ENCODE peak calls at places on chromosomes 1 and 21, in seven cellular contexts. H is lung, Z is cardiac muscle cell, T is fibroblast of pulmonary artery, B is epithelial cell of proximal tubule, L is AG04450, W is kidney epithelial cell. Q is an unnamed sample.

GRCh38 chr1:213986020-213986924 is 1.5 kb upstream of the PROX1 start:
- DNase-seq in H (no peak), Z (no peak), T (no peak), B (no peak), L (no peak), W (no peak), Q (no peak)

GRCh38 chr21:35525443-35525842 is 476.3 kb upstream of the RUNX1 start:
- DNase-seq in H (no peak), Z (no peak), T (no peak), B (no peak), L (no peak), W (no peak), Q (no peak)

GRCh38 chr1:170840371-170840770 is 95.0 kb upstream of the MROH9 start:
- DNase-seq in H (no peak), Z (no peak), T (no peak), B (no peak), L (no peak), W (no peak), Q (no peak)

GRCh38 chr21:32214654-32215305 is 64.1 kb downstream of the MIS18A start:
- DNase-seq in H (no peak), Z (no peak), T (no peak), B (no peak), L (no peak), W (no peak), Q (no peak)

GRCh38 chr1:214224605-214225354 is 56.2 kb upstream of the SMYD2 start:
- DNase-seq in H (no peak), Z (peak; percentile 64), T (peak; percentile 49), B (no peak), L (no peak), W (no peak), Q (peak; percentile 11)

GRCh38 chr1:55064861-55065263 is 25.5 kb downstream of the PCSK9 start:
- DNase-seq in H (peak; percentile 71), Z (peak; percentile 48), T (peak; percentile 45), B (peak; percentile 19), L (peak; percentile 16), W (no peak), Q (no peak)

GRCh38 chr1:96360036-96360795 is 361.4 kb upstream of the PTBP2 start:
- DNase-seq in H (no peak), Z (no peak), T (no peak), B (no peak), L (no peak), W (no peak), Q (no peak)

GRCh38 chr1:205354259-205354904 is 2.3 kb downstream of the KLHDC8A start:
- DNase-seq in H (peak; percentile 53), Z (peak; percentile 84), T (peak; percentile 86), B (no peak), L (peak; percentile 56), W (no peak), Q (peak; percentile 74)

GRCh38 chr1:50105430-50105829 is 3.3 kb upstream of the ELAVL4 start:
- DNase-seq in H (no peak), Z (no peak), T (no peak), B (no peak), L (no peak), W (no peak), Q (no peak)

GRCh38 chr1:236518343-236518742 is 5.4 kb upstream of the LGALS8 start:
- DNase-seq in H (no peak), Z (peak; percentile 56), T (peak; percentile 41), B (no peak), L (no peak), W (no peak), Q (no peak)

GRCh38 chr1:33986389-33987095 is 122.7 kb downstream of the HMGB4 start:
- DNase-seq in H (peak; percentile 56), Z (peak; percentile 44), T (peak; percentile 10), B (peak; percentile 20), L (no peak), W (no peak), Q (no peak)

GRCh38 chr1:167905182-167905581 is 8.8 kb downstream of the ADCY10 start:
- DNase-seq in H (no peak), Z (peak; percentile 61), T (peak; percentile 66), B (no peak), L (no peak), W (no peak), Q (no peak)

GRCh38 chr1:70150444-70150843 is 54.9 kb downstream of the LRRC40 start:
- DNase-seq in H (no peak), Z (no peak), T (no peak), B (no peak), L (no peak), W (no peak), Q (no peak)

GRCh38 chr1:18901952-18902522 is 318 bp downstream of the ALDH4A1 start:
- DNase-seq in H (no peak), Z (peak; percentile 10), T (peak; percentile 10), B (no peak), L (no peak), W (no peak), Q (peak; percentile 8)

GRCh38 chr1:236733654-236734053 is 47.4 kb downstream of the ACTN2 start:
- DNase-seq in H (no peak), Z (no peak), T (no peak), B (peak; percentile 69), L (no peak), W (peak; percentile 21), Q (no peak)

GRCh38 chr1:228460830-228461229 is 26.4 kb upstream of the RNF187 start:
- DNase-seq in H (no peak), Z (no peak), T (no peak), B (no peak), L (no peak), W (no peak), Q (no peak)

GRCh38 chr1:25774921-25775774 is 24.8 kb upstream of the SELENON start:
- DNase-seq in H (no peak), Z (no peak), T (no peak), B (no peak), L (no peak), W (no peak), Q (peak; percentile 11)

DNA sequence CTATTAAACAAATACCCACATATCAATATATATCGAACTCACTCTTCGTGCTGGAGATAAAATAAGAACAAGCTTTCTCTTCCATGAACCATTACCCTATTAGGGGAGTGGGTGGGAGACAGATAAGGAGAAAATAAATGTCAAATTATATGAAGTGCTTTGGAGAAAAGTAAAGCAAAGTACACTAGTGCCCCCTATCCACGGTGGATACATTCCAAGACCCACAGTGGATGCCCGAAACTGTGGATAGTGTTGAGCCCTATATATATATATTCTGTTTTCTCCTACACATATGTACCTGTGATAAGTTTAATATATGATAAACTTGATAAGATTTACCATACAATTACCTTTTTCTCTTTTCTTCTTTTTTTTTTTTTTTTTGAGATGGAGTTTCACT is 54.6 kb downstream of the FH start:
- DNase-seq in H (no peak), Z (no peak), T (no peak), B (no peak), L (no peak), W (no peak), Q (no peak)
- TF ChIP-seq CTCF in H (no peak), Z (no peak), T (no peak), B (peak; percentile 17), L (no peak), W (no peak), Q (no peak)

GRCh38 chr1:226436855-226437491 is 29.1 kb upstream of the PARP1 start:
- DNase-seq in H (no peak), Z (peak; percentile 16), T (no peak), B (no peak), L (no peak), W (no peak), Q (no peak)

GRCh38 chr1:226436472-226436854 is 28.6 kb upstream of the PARP1 start:
- DNase-seq in H (no peak), Z (no peak), T (no peak), B (no peak), L (no peak), W (no peak), Q (no peak)

GRCh38 chr1:226441629-226442028 is 33.7 kb upstream of the PARP1 start:
- DNase-seq in H (no peak), Z (no peak), T (no peak), B (no peak), L (no peak), W (no peak), Q (no peak)

GRCh38 chr1:226440512-226440911 is 32.6 kb upstream of the PARP1 start:
- DNase-seq in H (no peak), Z (no peak), T (no peak), B (no peak), L (no peak), W (no peak), Q (no peak)

DNA sequence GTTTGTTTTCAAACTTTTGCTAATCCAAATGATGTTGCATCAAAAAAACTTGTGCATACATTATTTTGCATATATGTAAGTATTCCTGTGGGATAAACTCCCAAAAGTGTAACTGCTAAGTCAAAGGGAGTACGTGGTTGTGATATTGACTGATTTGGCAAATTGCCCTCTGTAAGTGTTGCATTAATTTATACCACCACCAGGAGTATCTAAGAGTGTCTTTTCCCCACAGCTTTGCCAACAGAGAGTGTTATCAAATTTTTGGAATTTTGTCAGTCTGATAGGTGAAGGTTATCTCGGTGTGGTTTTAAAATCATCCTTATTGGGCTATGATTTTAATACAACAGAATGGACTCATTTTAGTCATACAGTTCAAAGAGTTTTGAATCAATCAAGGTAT is 30.1 kb upstream of the PARP1 start:
- DNase-seq in H (no peak), Z (peak; percentile 50), T (peak; percentile 23), B (no peak), L (no peak), W (no peak), Q (no peak)
- TF ChIP-seq CTCF in H (no peak), Z (peak; percentile 26), T (peak; percentile 28), B (peak; percentile 29), L (no peak), W (no peak), Q (no peak)

GRCh38 chr1:69073176-69073575 is 494.5 kb upstream of the LRRC7 start:
- DNase-seq in H (no peak), Z (no peak), T (no peak), B (no peak), L (no peak), W (no peak), Q (no peak)
- TF ChIP-seq CTCF in H (no peak), Z (peak; percentile 20), T (no peak), B (peak; percentile 19), L (no peak), W (no peak), Q (no peak)

GRCh38 chr21:43782741-43783700 is 6.4 kb upstream of the RRP1 start:
- DNase-seq in H (peak; percentile 54), Z (no peak), T (no peak), B (peak; percentile 27), L (no peak), W (no peak), Q (peak; percentile 45)
- TF ChIP-seq CTCF in H (no peak), Z (no peak), T (no peak), B (no peak), L (no peak), W (no peak), Q (no peak)

GRCh38 chr1:29655945-29656866 is 419.9 kb downstream of the PTPRU start:
- DNase-seq in H (no peak), Z (peak; percentile 6), T (no peak), B (no peak), L (no peak), W (no peak), Q (peak; percentile 48)
- TF ChIP-seq CTCF in H (no peak), Z (peak; percentile 40), T (peak; percentile 45), B (peak; percentile 79), L (peak; percentile 70), W (peak; percentile 64), Q (peak; percentile 47)

GRCh38 chr1:109838838-109839240 is 71.8 kb upstream of the CSF1 start:
- DNase-seq in H (no peak), Z (peak; percentile 34), T (peak; percentile 77), B (no peak), L (no peak), W (no peak), Q (no peak)
- TF ChIP-seq CTCF in H (no peak), Z (no peak), T (no peak), B (peak; percentile 32), L (peak; percentile 11), W (no peak), Q (no peak)

GRCh38 chr1:39385067-39385988 is 106.1 kb upstream of the BMP8A start:
- DNase-seq in H (no peak), Z (no peak), T (peak; percentile 34), B (no peak), L (no peak), W (no peak), Q (no peak)
- TF ChIP-seq CTCF in H (no peak), Z (no peak), T (no peak), B (no peak), L (no peak), W (no peak), Q (no peak)